ENCODE peak calls at places on chromosomes 12 and 14, in four cellular contexts. O is fibroblast of lung, Q is neural progenitor cell, W is neuronal stem cell. T is an unnamed sample.

GRCh38 chr12:22262309-22262708 is 72.2 kb downstream of the ST8SIA1 start:
- DNase-seq in W (no peak), Q (peak; percentile 51), O (peak; percentile 76), T (peak; percentile 25)

GRCh38 chr12:101759396-101760047 is 20.3 kb upstream of the SYCP3 start:
- DNase-seq in W (no peak), O (peak; percentile 15), Q (peak; percentile 46), T (no peak)

GRCh38 chr12:111807232-111807631 is 34.8 kb upstream of the MAPKAPK5 start:
- DNase-seq in Q (no peak), O (no peak), W (no peak), T (no peak)

GRCh38 chr14:30410986-30411385 is 148.0 kb upstream of the G2E3 start:
- DNase-seq in W (no peak), Q (no peak), O (no peak), T (no peak)

GRCh38 chr14:52879958-52880357 is 70.9 kb downstream of the FERMT2 start:
- DNase-seq in W (no peak), Q (no peak), O (peak; percentile 82), T (no peak)

GRCh38 chr12:62540354-62540753 is 73.7 kb downstream of the MON2 start:
- DNase-seq in Q (no peak), O (no peak), W (no peak), T (no peak)

GRCh38 chr14:100150932-100151587 is 8.4 kb downstream of the DEGS2 start:
- DNase-seq in Q (no peak), W (no peak), O (no peak), T (no peak)

GRCh38 chr14:105076805-105077648 is 11.8 kb upstream of the GPR132 start:
- DNase-seq in W (no peak), O (no peak), Q (no peak), T (no peak)

GRCh38 chr12:119693006-119693405 is 25.1 kb downstream of the PRKAB1 start:
- DNase-seq in Q (no peak), O (peak; percentile 97), W (no peak), T (no peak)

GRCh38 chr14:106790189-106791036 is 1264.0 kb downstream of the TMEM121 start:
- DNase-seq in W (no peak), Q (peak; percentile 2), O (no peak), T (peak; percentile 13)

GRCh38 chr12:131862994-131863710 is 31.3 kb upstream of the ULK1 start:
- DNase-seq in Q (peak; percentile 61), W (peak; percentile 30), O (peak; percentile 26), T (no peak)

GRCh38 chr12:131862600-131862993 is 31.8 kb upstream of the ULK1 start:
- DNase-seq in W (no peak), O (no peak), Q (no peak), T (no peak)

GRCh38 chr12:131862084-131862441 is 32.4 kb upstream of the ULK1 start:
- DNase-seq in W (no peak), O (no peak), Q (no peak), T (no peak)

GRCh38 chr12:131861261-131862083 is 33.0 kb upstream of the ULK1 start:
- DNase-seq in W (no peak), Q (no peak), O (no peak), T (no peak)

DNA sequence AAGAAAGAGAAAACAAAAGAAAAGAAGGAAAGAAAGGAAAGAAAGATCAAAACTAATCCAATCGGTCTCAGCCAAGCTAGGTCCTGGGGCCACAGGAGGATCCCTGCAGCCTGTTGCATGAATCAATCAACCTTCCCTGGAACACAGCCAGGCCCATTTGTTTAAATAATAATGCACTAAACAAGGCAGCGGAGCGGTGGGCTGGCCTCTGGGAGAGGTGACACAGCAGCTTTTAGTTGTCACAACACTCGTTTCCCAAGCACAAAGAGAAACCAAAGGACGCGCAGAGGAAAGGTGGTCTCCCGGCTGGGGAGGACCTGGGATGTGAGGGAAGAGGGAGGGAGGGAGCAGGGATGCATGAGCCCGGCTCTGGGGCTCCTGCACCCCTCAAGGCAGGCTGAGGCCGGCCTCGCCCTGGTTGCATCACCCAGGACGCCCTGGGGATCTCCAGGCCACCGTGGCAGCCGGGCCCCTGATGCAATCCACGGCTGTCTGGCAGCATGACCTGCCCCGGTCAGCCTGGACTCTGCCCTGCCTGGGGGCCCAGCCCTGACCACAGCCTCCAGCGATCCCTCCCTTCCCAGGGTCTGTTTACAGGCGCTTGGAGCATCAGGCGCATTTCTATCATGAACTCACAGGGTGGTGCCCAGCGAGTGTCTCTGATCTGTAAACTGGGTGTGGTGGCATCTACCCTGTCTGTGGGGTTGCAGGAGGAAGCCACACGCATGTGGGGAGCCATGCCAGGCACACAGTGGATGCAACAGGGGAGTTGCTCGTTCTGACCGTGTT is 32.5 kb downstream of the MMP17 start:
- DNase-seq in O (peak; percentile 38), W (peak; percentile 21), Q (peak; percentile 60), T (peak; percentile 82)
- H3K4me3 ChIP-seq in O (no peak overlapping the region), W (no peak overlapping the region), Q (no peak overlapping the region), T (peak overlapping the region; percentile 6)

DNA sequence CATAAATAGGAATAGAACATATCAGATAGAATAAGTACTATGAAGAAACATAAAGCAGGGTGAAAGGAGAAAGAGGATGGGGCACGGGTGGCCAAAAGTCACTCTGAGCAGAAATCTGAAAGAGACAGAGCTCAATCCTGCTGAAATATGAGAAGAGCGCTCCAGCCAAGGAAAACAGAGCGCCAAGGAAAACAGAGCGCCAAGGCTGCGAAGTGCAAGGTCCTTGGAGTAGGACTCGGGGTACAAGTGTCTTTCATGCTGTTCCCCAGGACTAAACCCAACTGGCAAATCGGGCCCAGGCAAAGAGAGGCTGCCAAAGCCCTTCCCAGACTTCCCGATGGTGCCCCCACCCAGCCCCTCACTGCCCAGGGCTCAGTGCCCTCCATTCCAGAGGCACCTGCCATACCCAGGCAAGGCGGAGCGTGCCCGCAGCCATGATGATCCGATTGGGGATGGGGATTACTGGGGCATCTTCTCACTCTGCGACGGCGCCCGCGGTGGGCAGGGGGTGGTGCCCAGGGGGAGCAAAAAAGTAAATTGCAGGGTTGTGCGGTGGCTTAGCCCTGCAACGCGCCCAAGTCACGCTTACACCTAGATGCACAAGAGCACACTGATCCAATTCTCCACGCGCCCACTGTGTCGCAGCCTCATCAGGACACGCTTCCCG is 1.7 kb downstream of the LTBP2 start:
- DNase-seq in O (no peak), Q (no peak), W (no peak), T (no peak)
- H3K9ac ChIP-seq in O (peak overlapping the region; percentile 85), Q (no peak overlapping the region), W (no peak overlapping the region), T (no peak overlapping the region)

DNA sequence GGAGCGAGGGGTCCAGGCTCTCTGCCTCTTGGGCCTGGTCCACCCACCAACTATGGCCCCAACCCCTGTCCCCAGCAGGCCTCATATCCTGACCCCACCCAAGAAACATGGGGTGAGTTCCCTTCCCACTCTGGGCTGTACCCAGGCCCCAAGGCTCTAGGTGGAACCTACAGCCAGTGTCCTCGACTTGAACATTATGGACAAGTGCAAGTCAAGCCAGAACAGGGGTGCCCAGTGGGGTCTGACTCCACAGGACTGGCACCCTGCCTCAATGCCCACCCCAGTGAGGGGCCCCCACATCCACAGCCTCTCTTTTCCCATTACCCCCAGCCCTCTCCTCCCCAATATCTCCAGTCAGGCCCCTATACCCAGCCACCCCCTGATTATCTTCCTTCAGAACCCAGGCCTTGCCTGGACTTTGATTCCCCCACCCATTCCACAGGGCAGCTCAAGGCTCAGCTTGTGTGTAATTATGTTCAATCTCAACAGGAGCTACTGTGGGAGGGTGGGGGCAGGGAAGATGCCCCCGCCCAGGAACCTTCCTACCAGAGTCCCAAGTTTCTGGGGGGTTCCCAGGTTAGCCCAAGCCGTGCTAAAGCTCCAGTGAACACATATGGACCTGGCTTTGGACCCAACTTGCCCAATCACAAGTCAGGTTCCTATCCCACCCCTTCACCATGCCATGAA is 8.6 kb downstream of the ARHGAP9 start:
- DNase-seq in O (no peak), W (no peak), Q (no peak), T (no peak)
- H3K4me3 ChIP-seq in O (no peak overlapping the region), W (no peak overlapping the region), Q (no peak overlapping the region), T (no peak overlapping the region)

DNA sequence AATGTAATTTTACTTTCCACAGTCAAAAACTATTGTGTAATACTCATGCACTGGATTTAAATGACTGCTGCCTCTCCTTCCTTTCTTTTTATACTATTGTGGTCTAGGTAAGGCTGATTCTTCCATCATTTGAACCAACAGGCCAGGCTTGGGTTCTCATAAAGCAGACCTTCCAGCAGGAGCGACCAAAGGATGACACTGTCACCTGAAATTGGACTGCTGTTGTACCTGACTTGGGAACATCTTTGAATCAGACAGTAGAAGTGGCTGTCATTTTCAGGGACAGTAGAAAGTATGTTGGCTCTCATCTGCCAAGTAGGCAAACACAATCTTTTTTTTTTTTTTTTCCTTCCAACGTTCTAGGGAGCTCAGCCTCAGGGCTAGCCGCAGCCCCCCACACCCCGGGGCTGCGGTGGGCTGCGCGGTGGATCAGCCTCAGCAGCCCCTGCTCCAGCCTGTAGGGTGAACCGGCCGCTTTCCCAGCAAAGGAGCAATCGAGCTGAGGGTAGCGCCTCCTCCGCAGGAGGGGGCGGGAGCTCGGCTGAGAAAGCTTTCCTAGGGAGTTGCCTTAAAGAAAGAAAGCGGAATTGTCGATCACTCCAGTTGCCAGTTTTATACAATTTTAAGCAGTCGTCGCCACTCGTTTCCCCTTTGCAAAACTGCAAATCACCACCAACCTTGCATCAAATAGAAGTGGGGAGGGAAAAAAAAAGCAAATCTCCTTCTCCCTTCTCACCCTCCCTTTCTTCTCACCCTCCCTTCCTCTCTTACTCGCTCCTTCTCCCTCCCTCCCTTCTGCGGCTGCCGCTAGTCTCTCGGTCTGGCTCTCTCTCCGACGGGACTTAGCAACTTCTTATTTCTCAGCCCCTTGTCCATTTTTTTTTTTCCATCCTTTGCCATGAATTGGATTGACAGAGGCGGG is at the start of gene PDE3A:
- DNase-seq in O (peak; percentile 86), W (peak; percentile 67), Q (peak; percentile 87), T (peak; percentile 93)
- H3K9ac ChIP-seq in O (peak within 1 kb of the TSS; percentile 58), W (peak within 1 kb of the TSS; percentile 91), Q (no peak within 1 kb of the TSS), T (peak within 1 kb of the TSS; percentile 90)

DNA sequence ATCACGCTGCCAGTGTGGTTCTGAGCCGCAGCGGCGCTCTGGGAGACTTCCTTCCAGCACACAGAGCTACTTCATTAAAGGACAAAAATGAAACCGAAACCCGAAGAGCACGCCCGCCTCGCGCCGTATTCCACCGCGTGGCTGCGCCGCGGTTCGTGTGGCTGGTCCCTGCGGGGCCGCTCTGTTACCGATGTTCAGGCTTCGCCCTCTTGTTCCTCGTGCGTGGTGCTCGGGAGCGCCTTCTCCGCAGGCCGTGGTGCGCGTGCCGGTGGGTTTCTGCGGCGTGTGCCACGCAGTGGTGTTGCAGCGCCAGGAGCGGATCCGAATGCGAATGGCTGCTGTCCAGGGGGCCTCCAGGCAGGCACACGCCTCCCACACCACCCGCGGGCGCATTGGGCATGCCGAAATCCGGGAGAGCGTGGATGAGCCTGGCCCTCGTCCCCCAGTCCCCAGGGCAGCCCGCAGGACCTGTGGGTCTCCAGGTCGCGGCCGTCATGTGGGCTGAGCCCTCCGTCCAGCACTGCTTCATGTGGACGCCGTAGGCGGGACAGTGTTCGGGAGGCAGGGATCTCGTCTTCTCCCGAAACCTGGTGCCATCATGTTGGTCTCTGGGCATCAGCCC is 91.2 kb downstream of the ADGRD1 start:
- DNase-seq in W (no peak), O (no peak), Q (no peak), T (no peak)
- H3K4me3 ChIP-seq in W (no peak overlapping the region), O (no peak overlapping the region), Q (no peak overlapping the region), T (no peak overlapping the region)

DNA sequence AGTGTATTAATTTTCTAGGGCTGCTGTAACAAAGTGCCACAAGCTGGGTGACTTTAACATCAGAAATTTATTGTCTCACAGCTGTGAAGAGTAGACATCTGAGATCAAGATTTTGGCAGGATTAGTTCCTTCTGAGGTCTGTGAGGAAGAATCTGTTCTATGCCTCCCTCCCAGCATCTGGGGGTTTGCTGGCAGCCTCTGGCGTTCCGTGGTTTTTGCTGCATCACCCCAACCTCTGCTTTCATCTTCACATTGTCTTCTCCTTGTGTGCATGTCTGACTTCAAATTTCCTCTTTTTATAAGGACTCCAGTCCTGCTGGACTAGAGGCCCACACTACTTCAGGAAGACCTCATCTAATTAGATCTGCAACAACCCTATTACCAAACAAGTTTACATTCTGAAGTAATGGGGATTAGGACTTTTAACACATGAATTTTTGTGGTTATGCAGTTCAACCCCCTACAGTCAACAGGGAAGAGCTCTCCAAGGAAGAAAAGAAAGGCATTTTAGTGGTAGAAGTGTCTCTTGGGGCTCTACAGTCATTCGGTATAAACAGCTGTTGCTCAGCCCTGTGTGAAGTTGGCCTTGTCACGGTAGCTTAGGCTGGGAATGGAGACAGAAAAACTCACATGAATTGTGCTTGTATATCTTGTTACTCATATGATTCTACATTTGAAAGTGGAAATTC is 89.7 kb downstream of the CAND1 start:
- DNase-seq in Q (no peak), O (peak; percentile 92), W (no peak), T (peak; percentile 16)
- H3K9ac ChIP-seq in Q (no peak overlapping the region), O (no peak overlapping the region), W (no peak overlapping the region), T (no peak overlapping the region)

T was measured in NT2/D1.